ENCODE peak calls at places on chromosomes 7 and 10, in four cellular contexts. R, K, S and Y are unnamed samples. For H3K36me3, the result is how much of the 10 kb centered on the place peaks cover.

GRCh38 chr10:26422977-26423376 is 15.2 kb upstream of the APBB1IP start:
- DNase-seq in R (no peak), K (no peak), S (no peak), Y (no peak)

GRCh38 chr10:15419279-15419874 is 48.3 kb upstream of the FAM171A1 start:
- DNase-seq in R (no peak), K (peak), S (no peak), Y (no peak)

GRCh38 chr10:132836248-132836831 is 50.4 kb upstream of the NKX6-2 start:
- DNase-seq in R (peak), K (no peak), S (no peak), Y (no peak)

GRCh38 chr7:140922741-140923345 is 1.9 kb downstream of the BRAF start:
- DNase-seq in R (no peak), K (no peak), S (no peak), Y (no peak)

GRCh38 chr7:7861211-7861633 is 107.4 kb upstream of the GLCCI1 start:
- DNase-seq in R (no peak), K (no peak), S (no peak), Y (no peak)

GRCh38 chr10:19119191-19119590 is 70.6 kb downstream of the MALRD1 start:
- DNase-seq in R (no peak), K (no peak), S (no peak), Y (no peak)

GRCh38 chr7:25725483-25725882 is 426.5 kb upstream of the NFE2L3 start:
- DNase-seq in R (no peak), K (no peak), S (no peak), Y (no peak)

GRCh38 chr7:55552320-55553086 is 19.8 kb downstream of the VOPP1 start:
- DNase-seq in R (no peak), K (no peak), S (no peak), Y (no peak)

GRCh38 chr10:10293431-10293830 is 724.2 kb upstream of the CELF2 start:
- DNase-seq in R (no peak), K (no peak), S (no peak), Y (no peak)

GRCh38 chr10:86139066-86139657 is 227.4 kb downstream of the GRID1 start:
- DNase-seq in R (no peak), K (peak), S (no peak), Y (peak)

GRCh38 chr7:142321391-142321790 is 63.5 kb upstream of the PRSS58 start:
- DNase-seq in R (no peak), K (no peak), S (no peak), Y (no peak)

GRCh38 chr10:43229208-43230061 is 37.4 kb downstream of the RASGEF1A start:
- DNase-seq in R (peak), K (peak), S (no peak), Y (peak)

GRCh38 chr10:28807760-28808613 is 130.7 kb downstream of the BAMBI start:
- DNase-seq in R (no peak), K (peak), S (no peak), Y (no peak)

GRCh38 chr10:133262696-133263095 is 14.0 kb downstream of the ADAM8 start:
- DNase-seq in R (no peak), K (no peak), S (no peak), Y (no peak)

GRCh38 chr7:156151658-156152057 is 339.4 kb upstream of the SHH start:
- DNase-seq in R (no peak), K (no peak), S (no peak), Y (no peak)

GRCh38 chr7:1096156-1097119 is 8.5 kb downstream of the GPER1 start:
- DNase-seq in R (peak), K (no peak), S (no peak), Y (peak)

GRCh38 chr10:87546971-87547413 is 42.3 kb downstream of the MINPP1 start:
- DNase-seq in R (no peak), K (no peak), S (no peak), Y (no peak)

GRCh38 chr7:73635428-73636200 is 11.3 kb upstream of the MLXIPL start:
- DNase-seq in R (no peak), K (no peak), S (no peak), Y (no peak)

GRCh38 chr10:118459642-118460193 is 117.6 kb upstream of the FAM204A start:
- DNase-seq in R (peak), K (peak), S (no peak), Y (peak)

GRCh38 chr7:112930787-112931186 is 140.6 kb upstream of the TMEM168 start:
- DNase-seq in R (no peak), K (no peak), S (no peak), Y (no peak)

GRCh38 chr7:105934577-105935185 is 28.4 kb upstream of the CDHR3 start:
- DNase-seq in R (no peak), K (peak), S (no peak), Y (peak)

GRCh38 chr10:43125881-43126731 is 12.1 kb upstream of the CSGALNACT2 start:
- DNase-seq in R (no peak), K (no peak), S (no peak), Y (peak)

GRCh38 chr10:70571636-70572439 is 30.7 kb downstream of the PRF1 start:
- DNase-seq in R (peak), K (no peak), S (no peak), Y (no peak)

GRCh38 chr10:93081296-93081695 is 7.6 kb downstream of the CYP26A1 start:
- DNase-seq in R (no peak), K (no peak), S (no peak), Y (no peak)

GRCh38 chr10:60521974-60522405 is 132.3 kb upstream of the ANK3 start:
- DNase-seq in R (no peak), K (no peak), S (no peak), Y (no peak)

GRCh38 chr7:6392712-6393666 is 54.8 kb downstream of the DAGLB start:
- DNase-seq in R (peak), K (peak), S (no peak), Y (peak)

GRCh38 chr10:46325021-46325420 is 38.2 kb downstream of the ANTXRL start:
- DNase-seq in R (no peak), K (no peak), S (no peak), Y (no peak)
- TF ChIP-seq CTCF in R (peak), K (peak), S (peak), Y (no peak)

GRCh38 chr7:150955519-150956394 is 22.4 kb downstream of the KCNH2 start:
- DNase-seq in R (no peak), K (peak), S (no peak), Y (peak)

GRCh38 chr7:150954986-150955518 is 23.1 kb downstream of the KCNH2 start:
- DNase-seq in R (no peak), K (no peak), S (no peak), Y (no peak)

GRCh38 chr7:150957119-150958020 is 20.8 kb downstream of the KCNH2 start:
- DNase-seq in R (no peak), K (no peak), S (no peak), Y (no peak)

GRCh38 chr7:150958071-150958552 is 20.0 kb downstream of the KCNH2 start:
- DNase-seq in R (no peak), K (no peak), S (no peak), Y (no peak)

GRCh38 chr7:150956395-150957118 is 21.6 kb downstream of the KCNH2 start:
- DNase-seq in R (no peak), K (no peak), S (no peak), Y (no peak)
- H3K36me3 ChIP-seq in R (under half), K (under half), S (under half), Y (under half)

GRCh38 chr7:85829817-85830432 is 643.1 kb upstream of the SEMA3D start:
- DNase-seq in R (no peak), K (peak), S (no peak), Y (no peak)
- TF ChIP-seq CTCF in R (peak), K (peak), S (peak), Y (no peak)

GRCh38 chr10:110571093-110571743 is 3.7 kb downstream of the SMC3 start:
- DNase-seq in R (no peak), K (no peak), S (no peak), Y (no peak)
- H3K36me3 ChIP-seq in R (under half), K (under half), S (under half), Y (under half)

GRCh38 chr7:151034312-151035023 is 6.2 kb downstream of the ABCB8 start:
- DNase-seq in R (no peak), K (no peak), S (no peak), Y (no peak)

GRCh38 chr7:151033864-151034249 is 5.6 kb downstream of the ABCB8 start:
- DNase-seq in R (no peak), K (no peak), S (no peak), Y (no peak)

GRCh38 chr7:151031011-151031410 is 2.8 kb downstream of the ABCB8 start:
- DNase-seq in R (no peak), K (no peak), S (no peak), Y (no peak)

GRCh38 chr7:151035024-151035717 is 6.9 kb downstream of the ABCB8 start:
- DNase-seq in R (no peak), K (no peak), S (no peak), Y (no peak)

GRCh38 chr7:151032936-151033863 is 5.0 kb downstream of the ABCB8 start:
- DNase-seq in R (no peak), K (no peak), S (no peak), Y (no peak)
- TF ChIP-seq CTCF in R (no peak), K (no peak), S (no peak), Y (no peak)

GRCh38 chr7:128840326-128841170 is 10.3 kb downstream of the FLNC start:
- DNase-seq in R (peak), K (no peak), S (no peak), Y (no peak)
- H3K36me3 ChIP-seq in R (under half), K (half or more), S (under half), Y (under half)